ENCODE peak calls at places on chromosome 16, in six cellular contexts. One of them, this sample, is unnamed.
A peak's percentile ranks its signal among the peaks of the same experiment; 100 is the strongest.

GRCh38 chr16:85419503-85420408 is 193.4 kb upstream of the GSE1 start:
- DNase-seq in CD8-positive, alpha-beta memory T cell: peak; percentile 40
- DNase-seq in transverse colon: no peak
- DNase-seq in GM23338: no peak
- DNase-seq in iris pigment epithelial cell: no peak
- DNase-seq in EL: no peak
- DNase-seq in this sample: no peak

GRCh38 chr16:66342294-66342900 is 24.1 kb upstream of the CDH5 start:
- DNase-seq in transverse colon: no peak
- DNase-seq in GM23338: peak; percentile 79
- DNase-seq in EL: peak; percentile 16
- DNase-seq in CD8-positive, alpha-beta memory T cell: no peak
- DNase-seq in iris pigment epithelial cell: no peak
- DNase-seq in this sample: no peak

GRCh38 chr16:12186774-12187335 is 210.3 kb downstream of the SNX29 start:
- DNase-seq in CD8-positive, alpha-beta memory T cell: no peak
- DNase-seq in transverse colon: no peak
- DNase-seq in EL: no peak
- DNase-seq in iris pigment epithelial cell: no peak
- DNase-seq in GM23338: no peak
- DNase-seq in this sample: no peak

GRCh38 chr16:54317306-54317705 is 30.7 kb upstream of the IRX3 start:
- DNase-seq in GM23338: no peak
- DNase-seq in CD8-positive, alpha-beta memory T cell: no peak
- DNase-seq in iris pigment epithelial cell: no peak
- DNase-seq in EL: no peak
- DNase-seq in transverse colon: no peak
- DNase-seq in this sample: no peak

GRCh38 chr16:61195006-61195405 is 841.2 kb downstream of the CDH8 start:
- DNase-seq in iris pigment epithelial cell: no peak
- DNase-seq in GM23338: no peak
- DNase-seq in transverse colon: no peak
- DNase-seq in EL: no peak
- DNase-seq in CD8-positive, alpha-beta memory T cell: no peak
- DNase-seq in this sample: no peak

GRCh38 chr16:743794-744500 is 3.1 kb upstream of the CIAO3 start:
- DNase-seq in EL: no peak
- DNase-seq in iris pigment epithelial cell: no peak
- DNase-seq in CD8-positive, alpha-beta memory T cell: no peak
- DNase-seq in transverse colon: no peak
- DNase-seq in GM23338: peak; percentile 67
- DNase-seq in this sample: no peak

GRCh38 chr16:86392751-86393150 is 117.6 kb upstream of the FOXF1 start:
- DNase-seq in CD8-positive, alpha-beta memory T cell: no peak
- DNase-seq in iris pigment epithelial cell: peak; percentile 55
- DNase-seq in GM23338: no peak
- DNase-seq in EL: peak; percentile 73
- DNase-seq in transverse colon: no peak
- DNase-seq in this sample: no peak

GRCh38 chr16:56289862-56290261 is 98.6 kb downstream of the GNAO1 start:
- DNase-seq in EL: no peak
- DNase-seq in transverse colon: no peak
- DNase-seq in GM23338: no peak
- DNase-seq in iris pigment epithelial cell: no peak
- DNase-seq in CD8-positive, alpha-beta memory T cell: no peak
- DNase-seq in this sample: no peak

GRCh38 chr16:71626018-71626857 is at the start of gene MARVELD3:
- DNase-seq in transverse colon: peak; percentile 94
- DNase-seq in EL: no peak
- DNase-seq in iris pigment epithelial cell: no peak
- DNase-seq in GM23338: peak; percentile 94
- DNase-seq in CD8-positive, alpha-beta memory T cell: peak; percentile 49
- DNase-seq in this sample: no peak

GRCh38 chr16:88920618-88921602 is 54.5 kb upstream of the PABPN1L start:
- DNase-seq in GM23338: no peak
- DNase-seq in CD8-positive, alpha-beta memory T cell: no peak
- DNase-seq in EL: peak; percentile 54
- DNase-seq in iris pigment epithelial cell: peak; percentile 59
- DNase-seq in transverse colon: peak; percentile 70
- DNase-seq in this sample: peak; percentile 79

GRCh38 chr16:74522160-74522559 is 84.8 kb downstream of the GLG1 start:
- DNase-seq in GM23338: no peak
- DNase-seq in EL: peak; percentile 6
- DNase-seq in iris pigment epithelial cell: no peak
- DNase-seq in transverse colon: no peak
- DNase-seq in CD8-positive, alpha-beta memory T cell: no peak
- DNase-seq in this sample: no peak

GRCh38 chr16:82967424-82967823 is 340.7 kb downstream of the CDH13 start:
- DNase-seq in CD8-positive, alpha-beta memory T cell: no peak
- DNase-seq in GM23338: no peak
- DNase-seq in EL: no peak
- DNase-seq in iris pigment epithelial cell: no peak
- DNase-seq in transverse colon: no peak
- DNase-seq in this sample: no peak

GRCh38 chr16:6946106-6946505 is 386.5 kb upstream of the RBFOX1 start:
- DNase-seq in transverse colon: no peak
- DNase-seq in EL: no peak
- DNase-seq in GM23338: no peak
- DNase-seq in CD8-positive, alpha-beta memory T cell: no peak
- DNase-seq in iris pigment epithelial cell: no peak
- DNase-seq in this sample: no peak

GRCh38 chr16:1870365-1871082 is 1.4 kb downstream of the MEIOB start:
- DNase-seq in GM23338: no peak
- DNase-seq in EL: peak; percentile 77
- DNase-seq in iris pigment epithelial cell: peak; percentile 88
- DNase-seq in CD8-positive, alpha-beta memory T cell: no peak
- DNase-seq in transverse colon: no peak
- DNase-seq in this sample: no peak

GRCh38 chr16:11470676-11471415 is 115.9 kb downstream of the LITAF start:
- DNase-seq in CD8-positive, alpha-beta memory T cell: no peak
- DNase-seq in iris pigment epithelial cell: peak; percentile 29
- DNase-seq in GM23338: peak; percentile 13
- DNase-seq in transverse colon: no peak
- DNase-seq in EL: peak; percentile 42
- DNase-seq in this sample: no peak

GRCh38 chr16:3581392-3581791 is 4.2 kb upstream of the NLRC3 start:
- DNase-seq in EL: no peak
- DNase-seq in iris pigment epithelial cell: no peak
- DNase-seq in GM23338: no peak
- DNase-seq in transverse colon: no peak
- DNase-seq in CD8-positive, alpha-beta memory T cell: no peak
- DNase-seq in this sample: no peak

GRCh38 chr16:52976539-52977167 is 76.0 kb downstream of the CHD9NB start:
- DNase-seq in transverse colon: no peak
- DNase-seq in iris pigment epithelial cell: peak; percentile 22
- DNase-seq in EL: peak; percentile 14
- DNase-seq in GM23338: peak; percentile 64
- DNase-seq in CD8-positive, alpha-beta memory T cell: no peak
- DNase-seq in this sample: peak; percentile 13

GRCh38 chr16:87344931-87345631 is 27.9 kb upstream of the C16orf95 start:
- DNase-seq in transverse colon: peak; percentile 67
- DNase-seq in GM23338: peak; percentile 36
- DNase-seq in iris pigment epithelial cell: peak; percentile 21
- DNase-seq in CD8-positive, alpha-beta memory T cell: peak; percentile 71
- DNase-seq in EL: no peak
- DNase-seq in this sample: peak; percentile 11

GRCh38 chr16:46883353-46883689 is 841 bp upstream of the GPT2 start:
- DNase-seq in EL: no peak
- DNase-seq in iris pigment epithelial cell: no peak
- DNase-seq in CD8-positive, alpha-beta memory T cell: no peak
- DNase-seq in transverse colon: peak; percentile 17
- DNase-seq in GM23338: no peak
- DNase-seq in this sample: no peak

GRCh38 chr16:2532494-2533141 is 1.4 kb upstream of the CEMP1 start:
- DNase-seq in transverse colon: peak; percentile 91
- DNase-seq in GM23338: peak; percentile 90
- DNase-seq in iris pigment epithelial cell: peak; percentile 59
- DNase-seq in CD8-positive, alpha-beta memory T cell: peak; percentile 81
- DNase-seq in EL: peak; percentile 45
- DNase-seq in this sample: peak; percentile 77

GRCh38 chr16:79598341-79599181 is 2.0 kb downstream of the MAF start:
- DNase-seq in transverse colon: peak; percentile 41
- DNase-seq in EL: peak; percentile 30
- DNase-seq in GM23338: peak; percentile 71
- DNase-seq in iris pigment epithelial cell: peak; percentile 33
- DNase-seq in CD8-positive, alpha-beta memory T cell: peak; percentile 65
- DNase-seq in this sample: peak; percentile 16

GRCh38 chr16:28041615-28042014 is 21.9 kb downstream of the GSG1L start:
- DNase-seq in GM23338: no peak
- DNase-seq in CD8-positive, alpha-beta memory T cell: no peak
- DNase-seq in transverse colon: no peak
- DNase-seq in EL: no peak
- DNase-seq in iris pigment epithelial cell: no peak
- DNase-seq in this sample: no peak

GRCh38 chr16:2799852-2800226 is 1.6 kb downstream of the PRSS41 start:
- DNase-seq in transverse colon: peak; percentile 83
- DNase-seq in CD8-positive, alpha-beta memory T cell: no peak
- DNase-seq in EL: no peak
- DNase-seq in GM23338: no peak
- DNase-seq in iris pigment epithelial cell: peak; percentile 20
- DNase-seq in this sample: no peak

GRCh38 chr16:9625122-9625521 is 533.7 kb downstream of the HAPSTR1 start:
- DNase-seq in iris pigment epithelial cell: no peak
- DNase-seq in CD8-positive, alpha-beta memory T cell: no peak
- DNase-seq in EL: no peak
- DNase-seq in transverse colon: no peak
- DNase-seq in GM23338: no peak
- DNase-seq in this sample: no peak

This sample was measured in naive B cell.